ENCODE peak calls at places on chromosomes 1 and 21, in four cellular contexts. N is HT-29; F is CD8-positive, alpha-beta memory T cell; T is SHP77. G is an unnamed sample.

GRCh38 chr1:30037251-30038118 is 685.9 kb downstream of the MATN1 start:
- DNase-seq in F (no peak), T (no peak), N (no peak), G (no peak)

GRCh38 chr21:25572895-25573310 is 34.4 kb downstream of the MRPL39 start:
- DNase-seq in F (no peak), T (no peak), N (no peak), G (no peak)

GRCh38 chr1:10074059-10074854 is 41.5 kb downstream of the UBE4B start:
- DNase-seq in T (no peak), F (no peak), N (no peak), G (peak)

GRCh38 chr1:109264379-109264755 is 15.0 kb downstream of the CELSR2 start:
- DNase-seq in T (no peak), N (no peak), F (no peak), G (no peak)

GRCh38 chr1:61377242-61377958 is 295.0 kb downstream of the NFIA start:
- DNase-seq in F (no peak), T (no peak), N (no peak), G (no peak)

GRCh38 chr1:113536182-113536780 is 146.0 kb downstream of the MAGI3 start:
- DNase-seq in N (no peak), F (no peak), T (no peak), G (no peak)

GRCh38 chr1:47995306-47996050 is 1.7 kb downstream of the TRABD2B start:
- DNase-seq in T (no peak), N (no peak), F (no peak), G (no peak)

GRCh38 chr1:66282343-66282852 is 251.6 kb upstream of the SGIP1 start:
- DNase-seq in T (no peak), F (peak), N (no peak), G (no peak)

GRCh38 chr1:183194527-183195145 is 8.6 kb downstream of the LAMC2 start:
- DNase-seq in T (no peak), F (no peak), N (no peak), G (no peak)

G was measured in CMK.